ENCODE peak calls at places on chromosomes 7 and 10, in six cellular contexts. D, L, C, N, H and E are unnamed samples.

GRCh38 chr10:24849051-24849450 is 103.4 kb downstream of the PRTFDC1 start:
- DNase-seq in D (no peak), L (no peak), C (no peak), N (no peak), H (no peak), E (no peak)

GRCh38 chr10:76071638-76072317 is 640.4 kb downstream of the LRMDA start:
- DNase-seq in D (no peak), L (no peak), C (no peak), N (no peak), H (no peak), E (no peak)

GRCh38 chr7:5636914-5637313 is 144.5 kb downstream of the RNF216 start:
- DNase-seq in D (no peak), L (peak), C (no peak), N (peak), H (peak), E (no peak)

GRCh38 chr7:16028103-16028502 is 341.6 kb upstream of the MEOX2 start:
- DNase-seq in D (no peak), L (no peak), C (no peak), N (no peak), H (peak), E (no peak)

GRCh38 chr10:43674546-43675205 is 26.0 kb upstream of the ZNF32 start:
- DNase-seq in D (no peak), L (no peak), C (no peak), N (no peak), H (no peak), E (no peak)

GRCh38 chr10:29948971-29949370 is 110.4 kb downstream of the JCAD start:
- DNase-seq in D (no peak), L (no peak), C (no peak), N (no peak), H (peak), E (no peak)

GRCh38 chr7:115008465-115009114 is 86.7 kb downstream of the MDFIC start:
- DNase-seq in D (no peak), L (peak), C (no peak), N (peak), H (no peak), E (no peak)

GRCh38 chr7:157549612-157550299 is 213.0 kb downstream of the DNAJB6 start:
- DNase-seq in D (no peak), L (no peak), C (no peak), N (no peak), H (no peak), E (no peak)

GRCh38 chr7:155749578-155749977 is 62.7 kb downstream of the SHH start:
- DNase-seq in D (no peak), L (no peak), C (no peak), N (no peak), H (no peak), E (no peak)

GRCh38 chr10:75294518-75294865 is 58.7 kb upstream of the COMTD1 start:
- DNase-seq in D (no peak), L (peak), C (no peak), N (peak), H (no peak), E (no peak)

GRCh38 chr10:6347391-6347951 is 144.7 kb downstream of the PFKFB3 start:
- DNase-seq in D (peak), L (no peak), C (no peak), N (peak), H (no peak), E (no peak)

GRCh38 chr10:5524721-5525531 is at the start of gene CALML3:
- DNase-seq in D (no peak), L (no peak), C (no peak), N (no peak), H (peak), E (no peak)

GRCh38 chr7:82164813-82165212 is 278.8 kb downstream of the CACNA2D1 start:
- DNase-seq in D (no peak), L (no peak), C (no peak), N (peak), H (peak), E (no peak)
- TF ChIP-seq CTCF in D (no peak), L (peak), C (no peak), N (peak), H (peak), E (no peak)

GRCh38 chr10:89001024-89001423 is 10.4 kb downstream of the FAS start:
- DNase-seq in D (no peak), L (no peak), C (no peak), N (no peak), H (no peak), E (no peak)

GRCh38 chr10:89002234-89002978 is 11.8 kb downstream of the FAS start:
- DNase-seq in D (no peak), L (no peak), C (no peak), N (no peak), H (no peak), E (no peak)

GRCh38 chr10:88999629-89000028 is 9.0 kb downstream of the FAS start:
- DNase-seq in D (no peak), L (no peak), C (no peak), N (no peak), H (peak), E (no peak)

GRCh38 chr10:89003344-89003743 is 12.7 kb downstream of the FAS start:
- DNase-seq in D (no peak), L (no peak), C (no peak), N (no peak), H (peak), E (no peak)

GRCh38 chr10:89001428-89002072 is 11.0 kb downstream of the FAS start:
- DNase-seq in D (no peak), L (no peak), C (no peak), N (no peak), H (no peak), E (no peak)
- TF ChIP-seq CTCF in D (no peak), L (no peak), C (no peak), N (no peak), H (no peak), E (no peak)

GRCh38 chr10:99551158-99551557 is 18.4 kb downstream of the NKX2-3 start:
- DNase-seq in D (no peak), L (no peak), C (no peak), N (no peak), H (peak), E (no peak)

GRCh38 chr10:99544322-99544721 is 11.6 kb downstream of the NKX2-3 start:
- DNase-seq in D (no peak), L (no peak), C (no peak), N (no peak), H (no peak), E (no peak)

GRCh38 chr10:99551616-99552015 is 18.9 kb downstream of the NKX2-3 start:
- DNase-seq in D (no peak), L (no peak), C (no peak), N (no peak), H (no peak), E (no peak)

DNA sequence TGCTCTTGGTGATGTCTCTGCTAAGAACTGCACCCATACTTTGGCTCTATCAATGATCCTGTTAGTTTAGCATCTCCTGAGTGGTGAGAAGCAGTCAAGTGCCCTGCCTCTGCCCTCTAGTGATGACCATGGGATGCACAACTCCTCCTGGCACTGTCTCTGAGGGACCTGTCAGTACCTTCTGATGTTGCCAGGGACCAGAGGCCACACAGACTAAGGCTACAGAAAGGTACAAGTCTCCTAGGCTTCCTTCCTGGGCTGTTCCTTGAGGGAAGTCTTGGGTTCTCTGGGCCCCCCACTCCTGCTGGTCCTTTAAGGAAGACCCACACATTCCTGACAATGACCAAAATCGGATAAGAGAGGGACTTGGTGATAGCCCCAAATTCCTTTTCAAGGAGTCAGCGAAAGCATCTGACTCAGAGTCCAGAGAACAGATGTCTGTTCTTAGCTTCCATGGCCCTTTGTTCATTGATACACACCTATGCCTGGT is 15.3 kb downstream of the NKX2-3 start:
- DNase-seq in D (no peak), L (no peak), C (peak), N (no peak), H (peak), E (no peak)
- TF ChIP-seq CTCF in D (peak), L (peak), C (peak), N (peak), H (peak), E (peak)

GRCh38 chr7:104267701-104268368 is 60.0 kb upstream of the ORC5 start:
- DNase-seq in D (no peak), L (no peak), C (peak), N (no peak), H (peak), E (no peak)
- TF ChIP-seq CTCF in D (peak), L (peak), C (peak), N (peak), H (peak), E (peak)

GRCh38 chr10:101073631-101074030 is 11.8 kb downstream of the KAZALD1 start:
- DNase-seq in D (no peak), L (no peak), C (no peak), N (no peak), H (no peak), E (no peak)

GRCh38 chr10:101071885-101072433 is 10.2 kb downstream of the KAZALD1 start:
- DNase-seq in D (no peak), L (no peak), C (no peak), N (no peak), H (no peak), E (no peak)

GRCh38 chr10:101070098-101070497 is 8.3 kb downstream of the KAZALD1 start:
- DNase-seq in D (no peak), L (no peak), C (no peak), N (no peak), H (no peak), E (no peak)

GRCh38 chr10:101071266-101071884 is 9.6 kb downstream of the KAZALD1 start:
- DNase-seq in D (peak), L (peak), C (no peak), N (peak), H (no peak), E (no peak)

GRCh38 chr10:101072923-101073322 is 11.1 kb downstream of the KAZALD1 start:
- DNase-seq in D (no peak), L (no peak), C (no peak), N (no peak), H (no peak), E (no peak)
- TF ChIP-seq CTCF in D (no peak), L (no peak), C (no peak), N (no peak), H (no peak), E (no peak)

DNA sequence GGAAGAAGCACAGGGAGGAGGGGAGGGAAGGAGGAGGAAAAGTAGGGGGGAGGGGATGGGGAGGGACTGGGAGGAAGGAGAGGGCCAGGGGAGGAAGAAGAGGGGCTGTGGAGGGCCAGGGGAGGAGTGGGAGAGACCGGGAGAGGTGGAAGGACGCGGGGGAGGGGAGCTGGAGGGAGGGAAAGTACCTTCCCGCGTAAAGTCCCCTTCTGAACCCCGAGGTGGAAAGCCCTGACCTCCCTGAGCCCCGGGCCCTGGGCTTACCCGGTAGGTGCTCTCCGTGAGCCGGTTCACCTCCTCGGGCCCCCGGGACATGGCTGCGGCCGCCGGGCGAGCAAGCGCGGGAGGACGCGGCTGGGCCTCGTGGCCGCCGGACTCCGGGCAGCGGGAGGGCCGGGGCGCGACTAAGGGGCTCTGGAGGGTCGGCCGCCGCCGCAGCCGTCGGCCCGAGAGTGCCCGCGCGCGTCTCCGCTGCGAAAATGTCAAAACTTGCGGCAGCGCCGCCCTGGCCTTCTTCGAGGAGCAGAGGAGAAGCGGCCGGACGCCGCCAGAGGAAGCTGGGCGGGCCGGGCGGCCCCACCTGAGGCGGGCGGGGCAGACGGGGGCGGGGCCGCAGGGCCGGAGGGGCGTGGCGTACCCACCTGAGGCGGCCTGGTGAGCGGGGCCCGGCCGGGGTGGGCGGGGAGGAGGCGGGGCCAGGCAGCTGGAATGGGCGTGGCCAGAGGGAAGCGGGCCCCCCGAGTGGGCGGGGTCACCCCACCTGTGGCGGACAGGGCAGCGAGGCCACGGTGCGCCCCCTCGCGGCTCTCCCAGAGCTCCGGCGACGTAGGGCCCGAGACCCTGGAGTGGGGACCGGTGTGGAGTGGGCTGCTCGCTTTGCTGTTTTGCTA is at the start of gene BAIAP2L1:
- DNase-seq in D (peak), L (peak), C (peak), N (peak), H (peak), E (peak)
- TF ChIP-seq CTCF in D (peak), L (peak), C (peak), N (peak), H (peak), E (peak)

DNA sequence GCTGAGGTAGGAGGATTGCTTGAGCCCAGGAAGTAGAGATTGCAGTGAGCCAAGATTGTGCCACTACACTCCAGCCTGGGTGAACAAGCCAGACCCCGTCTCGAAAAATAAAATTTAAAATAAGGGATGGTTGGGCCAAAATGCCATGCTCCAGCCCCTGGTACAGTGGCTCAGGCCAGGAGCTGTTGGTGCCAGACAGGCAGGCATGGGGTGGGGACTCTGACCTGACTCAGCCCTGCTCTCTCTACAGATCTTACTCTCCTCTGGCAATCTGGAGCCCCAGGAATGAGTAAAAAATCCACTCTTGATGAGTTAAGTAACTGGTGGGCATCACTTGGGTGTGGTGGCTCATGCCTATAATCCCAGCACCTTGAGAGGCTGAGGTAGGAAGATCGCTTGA is 8.4 kb upstream of the TMEM120A start:
- DNase-seq in D (no peak), L (no peak), C (no peak), N (no peak), H (no peak), E (no peak)
- TF ChIP-seq CTCF in D (no peak), L (no peak), C (no peak), N (no peak), H (no peak), E (no peak)

GRCh38 chr10:88733215-88733614 is 26.6 kb upstream of the LIPN start:
- DNase-seq in D (no peak), L (no peak), C (no peak), N (no peak), H (no peak), E (no peak)

GRCh38 chr10:88730864-88731263 is 24.8 kb downstream of the LIPK start:
- DNase-seq in D (no peak), L (no peak), C (no peak), N (no peak), H (no peak), E (no peak)

GRCh38 chr10:88725798-88726197 is 19.7 kb downstream of the LIPK start:
- DNase-seq in D (no peak), L (no peak), C (no peak), N (no peak), H (no peak), E (no peak)

GRCh38 chr10:88731296-88731695 is 25.2 kb downstream of the LIPK start:
- DNase-seq in D (no peak), L (no peak), C (no peak), N (no peak), H (no peak), E (no peak)

DNA sequence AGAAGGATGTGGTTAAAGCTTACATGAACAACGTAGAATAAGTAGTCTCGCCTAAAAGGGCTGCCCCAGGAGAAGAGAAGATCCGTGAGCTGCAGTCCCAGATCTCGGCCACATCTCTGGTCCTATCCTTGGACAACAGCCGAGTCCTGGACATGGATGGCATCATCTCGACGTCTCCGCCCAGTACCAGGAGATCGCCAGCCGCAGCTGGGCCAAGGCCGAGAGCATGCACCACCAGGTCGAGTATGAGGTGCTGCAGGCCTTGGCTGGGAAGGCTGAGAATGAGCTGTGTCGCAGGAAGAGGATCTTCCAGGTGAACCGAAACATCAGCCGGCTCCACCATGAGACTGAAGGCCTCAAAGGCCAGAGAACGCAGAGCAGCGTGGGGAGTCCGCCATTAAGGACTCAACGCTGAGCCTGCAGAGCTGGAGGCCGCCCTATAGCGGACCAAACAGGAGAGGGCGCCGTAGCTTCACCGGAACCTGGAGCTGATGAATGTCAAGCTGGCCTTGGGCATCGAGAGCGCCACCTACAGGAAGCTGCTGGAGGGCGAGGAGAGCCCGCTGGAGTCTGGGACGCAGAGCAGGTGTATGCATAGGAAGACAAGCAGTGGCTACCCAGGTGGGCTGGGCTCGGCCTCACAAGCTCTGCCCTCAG is 22.2 kb downstream of the LIPK start:
- DNase-seq in D (no peak), L (no peak), C (peak), N (peak), H (peak), E (no peak)
- TF ChIP-seq CTCF in D (peak), L (no peak), C (peak), N (peak), H (peak), E (peak)

GRCh38 chr7:108526768-108527017 is 758 bp upstream of the PNPLA8 start:
- DNase-seq in D (no peak), L (no peak), C (no peak), N (no peak), H (no peak), E (no peak)

GRCh38 chr7:108528183-108528712 is 2.3 kb upstream of the PNPLA8 start:
- DNase-seq in D (no peak), L (no peak), C (no peak), N (no peak), H (peak), E (no peak)

GRCh38 chr7:108529341-108529740 is 3.4 kb upstream of the PNPLA8 start:
- DNase-seq in D (no peak), L (no peak), C (no peak), N (no peak), H (no peak), E (no peak)

GRCh38 chr7:108525327-108525984 is 479 bp downstream of the PNPLA8 start:
- DNase-seq in D (no peak), L (peak), C (peak), N (no peak), H (peak), E (no peak)

GRCh38 chr7:108525985-108526767 is at the start of gene PNPLA8:
- DNase-seq in D (peak), L (peak), C (peak), N (peak), H (peak), E (peak)
- TF ChIP-seq CTCF in D (no peak), L (no peak), C (no peak), N (no peak), H (no peak), E (no peak)

GRCh38 chr7:4631664-4632171 is 50.4 kb upstream of the FOXK1 start:
- DNase-seq in D (no peak), L (peak), C (peak), N (peak), H (peak), E (peak)
- TF ChIP-seq CTCF in D (no peak), L (peak), C (peak), N (peak), H (peak), E (peak)